ENCODE peak calls at places on chromosomes 12 and 14, in six cellular contexts. E is M059J; T is left cardiac atrium; X is activated CD8-positive, alpha-beta memory T cell treated with anti-CD3 and anti-CD28 coated beads, Interleukin-2, amount 50 U/mL, for 4 hours; Y is effector memory CD4-positive, alpha-beta T cell; U is RWPE1. S is an unnamed sample.

GRCh38 chr14:95495538-95496025 is 20.9 kb downstream of the SYNE3 start:
- DNase-seq in E (no peak), T (no peak), X (no peak), Y (peak; percentile 14), U (no peak), S (no peak)

GRCh38 chr12:96350982-96351381 is 49.3 kb downstream of the CDK17 start:
- DNase-seq in E (no peak), T (no peak), X (no peak), Y (no peak), U (no peak), S (no peak)

GRCh38 chr12:56332512-56333196 is 1.1 kb downstream of the PAN2 start:
- DNase-seq in E (no peak), T (no peak), X (no peak), Y (no peak), U (no peak), S (no peak)

GRCh38 chr12:4908694-4909396 is 860 bp upstream of the KCNA1 start:
- DNase-seq in E (no peak), T (no peak), X (no peak), Y (no peak), U (no peak), S (no peak)

GRCh38 chr12:102050660-102051430 is 10.9 kb downstream of the WASHC3 start:
- DNase-seq in E (no peak), T (no peak), X (no peak), Y (no peak), U (no peak), S (no peak)

GRCh38 chr14:48974994-48975393 is 611.2 kb downstream of the RPS29 start:
- DNase-seq in E (no peak), T (no peak), X (no peak), Y (no peak), U (no peak), S (no peak)

GRCh38 chr12:79407671-79408622 is 282.8 kb downstream of the PAWR start:
- DNase-seq in E (peak; percentile 90), T (peak; percentile 49), X (no peak), Y (no peak), U (peak; percentile 48), S (no peak)

GRCh38 chr12:108649126-108649525 is 15.4 kb upstream of the SELPLG start:
- DNase-seq in E (peak; percentile 85), T (no peak), X (no peak), Y (no peak), U (no peak), S (no peak)

GRCh38 chr12:71556881-71557280 is 106.8 kb downstream of the ZFC3H1 start:
- DNase-seq in E (peak; percentile 94), T (no peak), X (no peak), Y (no peak), U (peak; percentile 64), S (no peak)

GRCh38 chr14:39467889-39468524 is 35.8 kb upstream of the FBXO33 start:
- DNase-seq in E (peak; percentile 22), T (no peak), X (no peak), Y (no peak), U (no peak), S (no peak)

GRCh38 chr14:74663884-74664283 is 49.0 kb downstream of the AREL1 start:
- DNase-seq in E (peak; percentile 30), T (no peak), X (no peak), Y (no peak), U (no peak), S (no peak)

GRCh38 chr12:97927991-97928390 is 465.4 kb downstream of the RMST start:
- DNase-seq in E (peak; percentile 8), T (no peak), X (no peak), Y (no peak), U (no peak), S (no peak)

GRCh38 chr12:91357381-91357780 is 174.8 kb upstream of the DCN start:
- DNase-seq in E (no peak), T (no peak), X (no peak), Y (no peak), U (no peak), S (no peak)

GRCh38 chr12:124700810-124701594 is 133.6 kb upstream of the NCOR2 start:
- DNase-seq in E (no peak), T (peak; percentile 63), X (no peak), Y (no peak), U (peak; percentile 67), S (no peak)

GRCh38 chr12:98968896-98969295 is 323.8 kb downstream of the APAF1 start:
- DNase-seq in E (no peak), T (no peak), X (no peak), Y (no peak), U (no peak), S (no peak)

S was measured in effector CD4-positive, alpha-beta T cell.